ENCODE peak calls at places on chromosomes 3 and 15, in ten cellular contexts. R, P, K, O, Q, S, A, H, J and U are unnamed samples.

GRCh38 chr15:58410353-58410752 is 21.4 kb upstream of the LIPC start:
- DNase-seq in R (no peak), P (no peak), K (peak; percentile 26), O (no peak), Q (peak; percentile 17), S (peak; percentile 62), A (no peak), H (no peak), J (no peak), U (no peak)

GRCh38 chr15:79523266-79523665 is 91.1 kb downstream of the MINAR1 start:
- DNase-seq in R (no peak), P (no peak), K (no peak), O (no peak), Q (no peak), S (no peak), A (no peak), H (no peak), J (no peak), U (no peak)

GRCh38 chr3:45551214-45552010 is 43.1 kb upstream of the LIMD1 start:
- DNase-seq in R (peak; percentile 13), P (no peak), K (no peak), O (no peak), Q (no peak), S (no peak), A (no peak), H (no peak), J (peak; percentile 75), U (no peak)

GRCh38 chr3:185685231-185686035 is 99.3 kb downstream of the SENP2 start:
- DNase-seq in R (no peak), P (no peak), K (no peak), O (no peak), Q (no peak), S (no peak), A (no peak), H (no peak), J (no peak), U (no peak)

GRCh38 chr3:196412704-196413103 is 19.5 kb downstream of the UBXN7 start:
- DNase-seq in R (no peak), P (no peak), K (no peak), O (no peak), Q (no peak), S (no peak), A (no peak), H (no peak), J (no peak), U (no peak)

GRCh38 chr3:194167873-194168272 is 31.9 kb downstream of the HES1 start:
- DNase-seq in R (no peak), P (no peak), K (no peak), O (no peak), Q (no peak), S (no peak), A (no peak), H (no peak), J (no peak), U (no peak)

GRCh38 chr3:123448503-123449091 is at the start of gene ADCY5:
- DNase-seq in R (no peak), P (peak; percentile 18), K (no peak), O (no peak), Q (peak; percentile 20), S (no peak), A (no peak), H (no peak), J (no peak), U (no peak)

GRCh38 chr3:38095687-38096483 is 41.0 kb downstream of the ACAA1 start:
- DNase-seq in R (no peak), P (no peak), K (no peak), O (no peak), Q (no peak), S (no peak), A (no peak), H (no peak), J (no peak), U (peak; percentile 52)

GRCh38 chr3:43870110-43870509 is 179.4 kb downstream of the ABHD5 start:
- DNase-seq in R (no peak), P (no peak), K (no peak), O (no peak), Q (no peak), S (no peak), A (peak; percentile 52), H (no peak), J (no peak), U (no peak)
- H3K4me3 ChIP-seq in R (no peak overlapping the region), P (no peak overlapping the region), K (no peak overlapping the region), O (no peak overlapping the region), Q (no peak overlapping the region), S (no peak overlapping the region), A (no peak overlapping the region), H (no peak overlapping the region), J (no peak overlapping the region), U (no peak overlapping the region)

GRCh38 chr3:57158316-57158715 is 6.8 kb downstream of the IL17RD start:
- DNase-seq in R (no peak), P (no peak), K (no peak), O (no peak), Q (no peak), S (no peak), A (no peak), H (no peak), J (no peak), U (no peak)
- H3K4me1 ChIP-seq in R (no peaks in the 10 kb centered on the region), P (peaks cover 46% of the 10 kb centered on the region), K (peaks cover 8% of the 10 kb centered on the region), O (peaks cover 20% of the 10 kb centered on the region), Q (no peaks in the 10 kb centered on the region), S (peaks cover 10% of the 10 kb centered on the region), A (no peaks in the 10 kb centered on the region), H (no peaks in the 10 kb centered on the region), J (peaks cover 40% of the 10 kb centered on the region), U (peaks cover 20% of the 10 kb centered on the region)

DNA sequence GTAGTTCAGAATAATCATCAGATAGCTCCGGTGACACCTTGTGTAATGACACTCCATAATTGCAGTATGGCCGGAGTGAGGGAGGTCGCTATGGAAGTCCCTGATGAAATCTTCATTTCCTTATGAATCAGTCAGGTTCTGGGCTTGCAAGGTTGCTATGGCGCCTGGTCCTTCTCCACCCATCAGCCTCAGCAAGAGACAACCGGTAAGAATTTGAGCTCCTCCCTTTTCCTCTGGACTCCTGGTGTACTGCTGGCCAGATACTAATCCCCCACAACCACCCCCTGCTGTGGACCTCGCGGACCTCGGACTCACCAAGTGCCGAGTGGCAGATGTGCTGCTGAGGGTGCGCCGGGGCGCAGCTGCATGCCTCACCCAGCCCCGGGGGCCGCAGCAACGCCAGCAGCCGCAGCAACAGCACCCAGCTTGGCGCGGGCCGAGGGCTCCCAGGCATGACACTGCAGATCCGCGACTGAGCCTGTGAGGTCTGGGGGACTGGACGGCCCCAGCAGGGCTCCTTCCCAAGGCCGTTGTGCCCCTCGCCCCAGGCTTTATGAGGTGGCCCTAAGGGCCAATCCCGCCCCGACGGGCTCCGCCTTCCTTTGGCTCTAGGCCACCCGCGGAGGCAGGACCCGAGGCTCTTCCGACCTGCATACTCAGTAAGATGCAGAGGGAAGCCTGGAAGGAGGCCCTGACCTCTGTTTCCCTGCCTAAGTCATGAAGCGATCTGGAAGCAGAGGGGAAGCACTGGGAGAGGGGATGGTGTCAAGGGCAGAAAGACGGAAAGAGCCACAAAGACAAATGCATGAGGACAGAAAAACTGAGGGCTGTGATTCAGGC is at the start of gene TIMP4:
- DNase-seq in R (peak; percentile 46), P (peak; percentile 14), K (no peak), O (no peak), Q (peak; percentile 68), S (no peak), A (peak; percentile 54), H (no peak), J (no peak), U (no peak)
- H3K4me3 ChIP-seq in R (peak within 1 kb of the TSS; percentile 43), P (peak within 1 kb of the TSS; percentile 39), K (no peak within 1 kb of the TSS), O (peak within 1 kb of the TSS; percentile 35), Q (no peak within 1 kb of the TSS), S (no peak within 1 kb of the TSS), A (peak within 1 kb of the TSS; percentile 42), H (no peak within 1 kb of the TSS), J (peak within 1 kb of the TSS; percentile 73), U (peak within 1 kb of the TSS; percentile 44)

DNA sequence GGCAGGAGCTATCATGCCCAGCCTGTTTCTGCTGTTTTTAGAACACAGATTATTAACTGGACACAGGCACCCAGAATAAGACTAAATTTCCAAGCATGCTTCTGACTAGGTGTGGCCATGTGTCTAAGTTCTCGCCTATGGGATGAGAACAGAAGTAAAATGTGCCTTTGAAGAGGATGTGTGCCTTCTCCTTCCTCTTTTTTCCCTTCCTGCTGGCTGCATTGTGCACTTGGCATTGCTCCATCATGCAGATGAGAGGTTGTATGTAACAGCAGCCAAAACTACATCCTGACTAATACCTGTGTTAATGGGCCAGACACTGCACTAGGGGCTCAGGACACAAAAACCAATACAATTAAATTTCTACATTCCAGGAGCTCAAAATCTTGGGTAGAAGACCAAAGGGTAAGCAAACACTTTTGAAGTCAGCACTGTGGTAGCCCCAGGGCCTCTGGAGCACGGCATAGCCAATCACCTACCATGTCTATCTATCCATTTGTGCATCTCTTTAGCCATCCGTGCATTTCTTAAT is 40.9 kb upstream of the RNU6-1 start:
- DNase-seq in R (peak; percentile 70), P (no peak), K (no peak), O (no peak), Q (peak; percentile 27), S (no peak), A (no peak), H (no peak), J (no peak), U (no peak)
- H3K4me1 ChIP-seq in R (peaks cover 60% of the 10 kb centered on the region), P (peaks cover 13% of the 10 kb centered on the region), K (no peaks in the 10 kb centered on the region), O (no peaks in the 10 kb centered on the region), Q (no peaks in the 10 kb centered on the region), S (peaks cover 16% of the 10 kb centered on the region), A (peaks cover 47% of the 10 kb centered on the region), H (peaks cover 48% of the 10 kb centered on the region), J (peaks cover 25% of the 10 kb centered on the region), U (peaks cover 28% of the 10 kb centered on the region)